ENCODE peak calls at places on chromosomes 13 and 19, in five cellular contexts. One of them, this sample, is unnamed.

GRCh38 chr13:91141619-91142061 is 205.8 kb upstream of the MIR17HG start:
- DNase-seq in heart right ventricle: no peak
- DNase-seq in CD4-positive, CD25-positive, alpha-beta regulatory T cell: no peak
- DNase-seq in body of pancreas: no peak
- DNase-seq in transverse colon: no peak
- DNase-seq in this sample: no peak

GRCh38 chr13:90427322-90428272 is 919.9 kb upstream of the MIR17HG start:
- DNase-seq in transverse colon: no peak
- DNase-seq in CD4-positive, CD25-positive, alpha-beta regulatory T cell: no peak
- DNase-seq in body of pancreas: no peak
- DNase-seq in heart right ventricle: no peak
- DNase-seq in this sample: no peak

GRCh38 chr13:34941835-34942731 is at the start of gene NBEA:
- DNase-seq in transverse colon: peak
- DNase-seq in body of pancreas: peak
- DNase-seq in CD4-positive, CD25-positive, alpha-beta regulatory T cell: peak
- DNase-seq in heart right ventricle: peak
- DNase-seq in this sample: peak

GRCh38 chr13:88648598-88649373 is 977.6 kb downstream of the SLITRK5 start:
- DNase-seq in heart right ventricle: no peak
- DNase-seq in CD4-positive, CD25-positive, alpha-beta regulatory T cell: no peak
- DNase-seq in transverse colon: no peak
- DNase-seq in body of pancreas: no peak
- DNase-seq in this sample: no peak

GRCh38 chr19:43768273-43769050 is 12.3 kb downstream of the KCNN4 start:
- DNase-seq in CD4-positive, CD25-positive, alpha-beta regulatory T cell: no peak
- DNase-seq in transverse colon: peak
- DNase-seq in body of pancreas: no peak
- DNase-seq in heart right ventricle: no peak
- DNase-seq in this sample: no peak

GRCh38 chr13:106367361-106367781 is 168.1 kb downstream of the EFNB2 start:
- DNase-seq in heart right ventricle: no peak
- DNase-seq in body of pancreas: no peak
- DNase-seq in transverse colon: no peak
- DNase-seq in CD4-positive, CD25-positive, alpha-beta regulatory T cell: no peak
- DNase-seq in this sample: no peak

GRCh38 chr13:45162194-45162593 is 38.7 kb downstream of the KCTD4 start:
- DNase-seq in transverse colon: no peak
- DNase-seq in CD4-positive, CD25-positive, alpha-beta regulatory T cell: no peak
- DNase-seq in heart right ventricle: no peak
- DNase-seq in body of pancreas: no peak
- DNase-seq in this sample: no peak

GRCh38 chr19:23101241-23101640 is 15.6 kb upstream of the ZNF730 start:
- DNase-seq in heart right ventricle: no peak
- DNase-seq in body of pancreas: no peak
- DNase-seq in transverse colon: no peak
- DNase-seq in CD4-positive, CD25-positive, alpha-beta regulatory T cell: no peak
- DNase-seq in this sample: no peak

GRCh38 chr13:99991013-99991805 is 9.6 kb downstream of the ZIC2 start:
- DNase-seq in CD4-positive, CD25-positive, alpha-beta regulatory T cell: no peak
- DNase-seq in transverse colon: no peak
- DNase-seq in body of pancreas: no peak
- DNase-seq in heart right ventricle: no peak
- DNase-seq in this sample: no peak

GRCh38 chr19:1489463-1489971 is 633 bp downstream of the PCSK4 start:
- DNase-seq in heart right ventricle: no peak
- DNase-seq in CD4-positive, CD25-positive, alpha-beta regulatory T cell: no peak
- DNase-seq in transverse colon: no peak
- DNase-seq in body of pancreas: no peak
- DNase-seq in this sample: no peak

GRCh38 chr19:1491849-1492170 is 829 bp downstream of the REEP6 start:
- DNase-seq in CD4-positive, CD25-positive, alpha-beta regulatory T cell: no peak
- DNase-seq in body of pancreas: peak
- DNase-seq in heart right ventricle: no peak
- DNase-seq in transverse colon: no peak
- DNase-seq in this sample: no peak

GRCh38 chr19:1491114-1491848 is at the start of gene REEP6:
- DNase-seq in heart right ventricle: no peak
- DNase-seq in transverse colon: no peak
- DNase-seq in body of pancreas: peak
- DNase-seq in CD4-positive, CD25-positive, alpha-beta regulatory T cell: no peak
- DNase-seq in this sample: no peak

GRCh38 chr19:1490020-1490310 is 185 bp downstream of the PCSK4 start:
- DNase-seq in heart right ventricle: no peak
- DNase-seq in CD4-positive, CD25-positive, alpha-beta regulatory T cell: no peak
- DNase-seq in body of pancreas: no peak
- DNase-seq in transverse colon: no peak
- DNase-seq in this sample: no peak

DNA sequence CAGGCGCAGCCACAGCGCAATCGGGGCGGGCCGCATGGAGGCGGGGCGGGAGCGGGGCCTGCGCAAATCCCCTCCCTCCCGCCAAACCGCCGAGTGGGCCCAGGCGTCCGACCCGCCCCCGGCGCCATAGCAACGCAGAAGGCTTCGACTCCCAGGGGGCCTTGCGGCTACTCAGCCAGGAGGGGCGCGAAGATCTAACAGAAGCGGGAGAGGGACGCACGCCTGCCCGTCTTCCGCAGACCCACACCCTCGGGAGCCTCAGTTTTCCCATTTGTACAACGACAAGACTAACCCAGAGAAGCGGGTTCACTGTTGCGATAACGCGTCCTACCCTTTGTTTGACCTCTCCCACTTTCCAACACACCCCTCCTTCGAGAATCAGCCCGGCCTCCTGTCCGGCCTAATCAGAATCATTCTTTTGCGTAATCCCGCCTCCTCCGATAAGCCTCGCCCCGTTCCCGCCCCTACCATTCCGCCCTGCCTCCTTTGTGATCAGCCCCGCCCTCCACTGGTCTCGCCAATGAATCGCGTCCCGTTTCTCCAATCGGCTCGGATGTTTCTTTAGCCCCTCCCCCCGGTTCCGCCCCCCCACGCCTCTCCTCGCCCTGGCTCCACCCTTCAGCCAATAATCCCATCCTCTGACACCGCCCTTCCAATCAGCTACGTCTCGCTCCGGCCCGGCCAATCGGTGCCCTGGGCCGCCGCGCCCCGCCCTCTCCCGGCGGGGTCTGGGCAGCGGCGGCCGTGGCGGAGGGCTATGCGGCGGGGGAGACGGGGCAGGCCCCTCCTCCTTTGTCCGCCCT is at the start of gene PCSK4:
- DNase-seq in body of pancreas: peak
- DNase-seq in heart right ventricle: peak
- DNase-seq in transverse colon: peak
- DNase-seq in CD4-positive, CD25-positive, alpha-beta regulatory T cell: peak
- DNase-seq in this sample: peak
- H3K4me3 ChIP-seq in body of pancreas: peak
- H3K4me3 ChIP-seq in heart right ventricle: peak
- H3K4me3 ChIP-seq in transverse colon: peak
- H3K4me3 ChIP-seq in CD4-positive, CD25-positive, alpha-beta regulatory T cell: peak
- H3K4me3 ChIP-seq in this sample: peak

GRCh38 chr13:50882816-50883215 is 26.8 kb upstream of the RNASEH2B start:
- DNase-seq in transverse colon: no peak
- DNase-seq in CD4-positive, CD25-positive, alpha-beta regulatory T cell: no peak
- DNase-seq in body of pancreas: no peak
- DNase-seq in heart right ventricle: no peak
- DNase-seq in this sample: no peak
- H3K27ac ChIP-seq in transverse colon: no peak
- H3K27ac ChIP-seq in CD4-positive, CD25-positive, alpha-beta regulatory T cell: no peak
- H3K27ac ChIP-seq in body of pancreas: no peak
- H3K27ac ChIP-seq in heart right ventricle: no peak
- H3K27ac ChIP-seq in this sample: no peak

GRCh38 chr13:48491423-48492122 is 41.3 kb downstream of the RCBTB2 start:
- DNase-seq in transverse colon: no peak
- DNase-seq in body of pancreas: no peak
- DNase-seq in CD4-positive, CD25-positive, alpha-beta regulatory T cell: no peak
- DNase-seq in heart right ventricle: no peak
- DNase-seq in this sample: no peak
- H3K4me3 ChIP-seq in transverse colon: peak
- H3K4me3 ChIP-seq in body of pancreas: no peak
- H3K4me3 ChIP-seq in CD4-positive, CD25-positive, alpha-beta regulatory T cell: peak
- H3K4me3 ChIP-seq in heart right ventricle: no peak
- H3K4me3 ChIP-seq in this sample: peak

GRCh38 chr13:72959643-72960042 is 99.2 kb upstream of the KLF5 start:
- DNase-seq in CD4-positive, CD25-positive, alpha-beta regulatory T cell: no peak
- DNase-seq in transverse colon: no peak
- DNase-seq in body of pancreas: no peak
- DNase-seq in heart right ventricle: no peak
- DNase-seq in this sample: no peak

GRCh38 chr13:72963762-72964161 is 95.0 kb upstream of the KLF5 start:
- DNase-seq in transverse colon: no peak
- DNase-seq in heart right ventricle: no peak
- DNase-seq in body of pancreas: no peak
- DNase-seq in CD4-positive, CD25-positive, alpha-beta regulatory T cell: no peak
- DNase-seq in this sample: no peak

GRCh38 chr13:72960541-72960940 is 98.3 kb upstream of the KLF5 start:
- DNase-seq in CD4-positive, CD25-positive, alpha-beta regulatory T cell: no peak
- DNase-seq in transverse colon: no peak
- DNase-seq in heart right ventricle: no peak
- DNase-seq in body of pancreas: no peak
- DNase-seq in this sample: no peak

DNA sequence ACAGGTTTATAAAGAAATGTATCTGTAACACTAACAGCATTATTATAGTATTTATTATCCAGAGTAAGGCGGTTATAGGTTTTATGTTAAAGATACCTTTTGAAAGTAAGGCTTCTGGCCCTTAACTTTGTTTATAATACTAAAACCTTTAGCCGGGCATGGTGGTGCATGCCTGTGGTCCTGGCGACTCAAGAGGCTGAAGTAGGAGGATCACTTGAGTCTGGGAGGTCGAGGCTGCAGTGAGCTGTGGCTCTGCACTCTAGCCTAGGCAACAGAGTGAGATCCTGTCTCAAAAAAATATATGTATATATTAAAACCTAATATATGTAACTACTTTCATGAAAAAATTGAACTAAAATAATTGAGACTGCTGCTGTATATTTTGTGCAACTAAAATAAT is 98.7 kb upstream of the KLF5 start:
- DNase-seq in transverse colon: no peak
- DNase-seq in CD4-positive, CD25-positive, alpha-beta regulatory T cell: no peak
- DNase-seq in body of pancreas: no peak
- DNase-seq in heart right ventricle: no peak
- DNase-seq in this sample: no peak
- H3K27ac ChIP-seq in transverse colon: peak
- H3K27ac ChIP-seq in CD4-positive, CD25-positive, alpha-beta regulatory T cell: no peak
- H3K27ac ChIP-seq in body of pancreas: peak
- H3K27ac ChIP-seq in heart right ventricle: no peak
- H3K27ac ChIP-seq in this sample: no peak